ENCODE peak calls at places on chromosomes 11 and 22, in six cellular contexts. U is uterus, Y is fibroblast of villous mesenchyme, T is AG04450, G is tibial nerve, I is ovary. H is an unnamed sample.

GRCh38 chr11:124758355-124759267 is 3.5 kb downstream of the ESAM start:
- DNase-seq in U (no peak), Y (peak), G (peak), T (no peak), I (peak), H (peak)

GRCh38 chr11:24496371-24496727 is 504 bp upstream of the LUZP2 start:
- DNase-seq in T (no peak), Y (no peak), G (no peak), I (no peak), U (no peak), H (no peak)

GRCh38 chr22:46754110-46754799 is 8.2 kb upstream of the TBC1D22A start:
- DNase-seq in Y (peak), I (peak), U (peak), T (peak), G (peak), H (peak)

GRCh38 chr11:40292636-40293585 is 1166.5 kb downstream of the LRRC4C start:
- DNase-seq in Y (no peak), I (no peak), G (no peak), U (peak), T (no peak), H (no peak)

GRCh38 chr11:120303004-120303637 is 22.0 kb upstream of the TLCD5 start:
- DNase-seq in G (peak), Y (peak), U (peak), T (peak), I (peak), H (peak)

GRCh38 chr11:80586464-80586863 is 1145.6 kb upstream of the TENM4 start:
- DNase-seq in U (no peak), G (no peak), T (no peak), I (no peak), Y (no peak), H (no peak)

GRCh38 chr11:38710262-38710661 is 2112.2 kb upstream of the RAG2 start:
- DNase-seq in G (no peak), U (no peak), I (no peak), Y (no peak), T (no peak), H (no peak)

GRCh38 chr22:38397189-38398097 is 57.6 kb downstream of the KCNJ4 start:
- DNase-seq in G (peak), Y (peak), T (no peak), I (peak), U (peak), H (peak)

GRCh38 chr11:24043842-24044241 is 453.0 kb upstream of the LUZP2 start:
- DNase-seq in I (no peak), Y (no peak), T (no peak), G (no peak), U (no peak), H (no peak)

GRCh38 chr22:28029962-28030361 is 110.9 kb upstream of the PITPNB start:
- DNase-seq in U (no peak), G (no peak), T (no peak), Y (no peak), I (no peak), H (no peak)

GRCh38 chr11:37972691-37973090 is 1374.7 kb upstream of the RAG2 start:
- DNase-seq in G (no peak), I (no peak), U (no peak), Y (peak), T (no peak), H (no peak)

GRCh38 chr11:19437760-19438159 is 197.0 kb upstream of the E2F8 start:
- DNase-seq in G (no peak), Y (peak), T (peak), U (no peak), I (no peak), H (peak)

GRCh38 chr11:12143461-12144258 is 33.3 kb downstream of the MICAL2 start:
- DNase-seq in U (no peak), G (no peak), Y (peak), I (no peak), T (no peak), H (no peak)

GRCh38 chr22:46229701-46230100 is 20.4 kb downstream of the CDPF1 start:
- DNase-seq in Y (peak), I (no peak), T (no peak), G (no peak), U (no peak), H (peak)

GRCh38 chr22:35726933-35727332 is 9.3 kb downstream of the APOL5 start:
- DNase-seq in U (no peak), I (no peak), G (no peak), T (no peak), Y (no peak), H (no peak)

GRCh38 chr11:114832532-114833125 is 154.3 kb downstream of the NXPE2 start:
- DNase-seq in U (no peak), T (no peak), I (no peak), Y (no peak), G (no peak), H (no peak)

GRCh38 chr11:70498171-70498571 is 99.8 kb downstream of the CTTN start:
- DNase-seq in T (no peak), G (no peak), U (no peak), I (no peak), Y (no peak), H (no peak)

GRCh38 chr11:104918113-104918824 is 20.0 kb upstream of the CASP12 start:
- DNase-seq in G (no peak), U (no peak), Y (peak), I (no peak), T (peak), H (peak)

GRCh38 chr11:13440100-13440855 is 22.7 kb downstream of the BTBD10 start:
- DNase-seq in T (peak), I (peak), U (peak), Y (peak), G (no peak), H (peak)

GRCh38 chr22:19819911-19820879 is 34.5 kb downstream of the GNB1L start:
- DNase-seq in I (peak), T (no peak), Y (no peak), U (no peak), G (no peak), H (no peak)

GRCh38 chr11:95143106-95143681 is 53.5 kb downstream of the ENDOD1 start:
- DNase-seq in Y (no peak), T (peak), U (no peak), I (no peak), G (no peak), H (peak)

GRCh38 chr11:30414283-30414682 is 91.4 kb downstream of the ARL14EP start:
- DNase-seq in Y (no peak), G (no peak), I (no peak), U (no peak), T (no peak), H (no peak)

GRCh38 chr11:119470316-119471266 is 47.6 kb upstream of the THY1 start:
- DNase-seq in Y (peak), I (no peak), G (no peak), U (no peak), T (peak), H (peak)

GRCh38 chr22:48504519-48505140 is 1323.0 kb downstream of the BRD1 start:
- DNase-seq in U (no peak), Y (no peak), G (no peak), I (no peak), T (no peak), H (no peak)

GRCh38 chr11:58513747-58514367 is 6.0 kb upstream of the OR5B21 start:
- DNase-seq in Y (peak), U (no peak), I (no peak), T (peak), G (peak), H (peak)

GRCh38 chr11:117759305-117759704 is 37.7 kb downstream of the DSCAML1 start:
- DNase-seq in Y (no peak), I (no peak), T (no peak), G (no peak), U (no peak), H (no peak)

GRCh38 chr11:117766576-117766975 is 30.4 kb downstream of the DSCAML1 start:
- DNase-seq in I (no peak), G (no peak), Y (no peak), U (no peak), T (no peak), H (no peak)

GRCh38 chr11:117767071-117767470 is 29.9 kb downstream of the DSCAML1 start:
- DNase-seq in T (no peak), G (no peak), Y (no peak), U (no peak), I (no peak), H (no peak)

DNA sequence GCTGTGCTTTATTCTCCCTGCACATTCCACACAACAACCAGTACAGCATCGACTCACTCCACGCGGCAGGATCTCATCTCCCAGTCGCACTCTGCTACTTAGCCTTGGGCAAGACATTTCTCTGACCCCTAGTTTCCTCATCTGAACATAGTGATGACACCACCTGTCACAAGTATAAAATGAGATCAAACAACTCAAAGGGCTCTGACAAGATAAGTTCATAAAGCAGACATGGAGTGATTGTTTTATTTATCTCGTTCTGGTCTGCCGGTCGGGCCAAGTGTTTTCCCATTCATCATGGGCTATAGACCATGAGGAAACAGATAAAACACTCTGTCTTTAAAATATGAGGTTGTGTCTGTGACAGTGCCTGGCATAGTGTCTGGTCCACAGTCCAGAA is 35.0 kb downstream of the DSCAML1 start:
- DNase-seq in Y (no peak), T (no peak), U (no peak), G (no peak), I (no peak), H (no peak)
- TF ChIP-seq CTCF in Y (no peak), T (no peak), U (no peak), G (no peak), I (no peak), H (no peak)

GRCh38 chr11:130389315-130389935 is 39.0 kb downstream of the ADAMTS8 start:
- DNase-seq in G (no peak), U (no peak), Y (peak), I (no peak), T (no peak), H (no peak)
- H3K4me3 ChIP-seq in G (no peak), U (no peak), Y (no peak), I (no peak), T (no peak), H (no peak)

GRCh38 chr22:40557972-40558371 is 78.5 kb downstream of the MRTFA start:
- DNase-seq in I (no peak), G (no peak), U (no peak), T (no peak), Y (no peak), H (no peak)

GRCh38 chr22:40560551-40560950 is 76.0 kb downstream of the MRTFA start:
- DNase-seq in G (no peak), I (no peak), T (peak), U (no peak), Y (peak), H (peak)

GRCh38 chr22:40556641-40557040 is 79.9 kb downstream of the MRTFA start:
- DNase-seq in G (no peak), U (no peak), I (no peak), Y (no peak), T (no peak), H (no peak)

GRCh38 chr22:40560994-40561515 is 75.5 kb downstream of the MRTFA start:
- DNase-seq in U (no peak), T (no peak), I (no peak), Y (no peak), G (no peak), H (no peak)
- TF ChIP-seq CTCF in U (no peak), T (no peak), I (no peak), Y (no peak), G (no peak), H (no peak)

GRCh38 chr11:65554057-65554818 is 3.9 kb downstream of the LTBP3 start:
- DNase-seq in T (no peak), Y (no peak), G (no peak), I (no peak), U (no peak), H (no peak)

GRCh38 chr11:65552413-65552951 is 5.7 kb downstream of the LTBP3 start:
- DNase-seq in T (no peak), G (no peak), I (no peak), Y (no peak), U (no peak), H (no peak)

GRCh38 chr11:65554842-65555395 is 3.2 kb downstream of the LTBP3 start:
- DNase-seq in I (no peak), U (no peak), T (no peak), G (no peak), Y (no peak), H (no peak)

GRCh38 chr11:65551572-65552398 is 6.4 kb downstream of the LTBP3 start:
- DNase-seq in T (no peak), Y (peak), I (peak), G (no peak), U (no peak), H (no peak)

DNA sequence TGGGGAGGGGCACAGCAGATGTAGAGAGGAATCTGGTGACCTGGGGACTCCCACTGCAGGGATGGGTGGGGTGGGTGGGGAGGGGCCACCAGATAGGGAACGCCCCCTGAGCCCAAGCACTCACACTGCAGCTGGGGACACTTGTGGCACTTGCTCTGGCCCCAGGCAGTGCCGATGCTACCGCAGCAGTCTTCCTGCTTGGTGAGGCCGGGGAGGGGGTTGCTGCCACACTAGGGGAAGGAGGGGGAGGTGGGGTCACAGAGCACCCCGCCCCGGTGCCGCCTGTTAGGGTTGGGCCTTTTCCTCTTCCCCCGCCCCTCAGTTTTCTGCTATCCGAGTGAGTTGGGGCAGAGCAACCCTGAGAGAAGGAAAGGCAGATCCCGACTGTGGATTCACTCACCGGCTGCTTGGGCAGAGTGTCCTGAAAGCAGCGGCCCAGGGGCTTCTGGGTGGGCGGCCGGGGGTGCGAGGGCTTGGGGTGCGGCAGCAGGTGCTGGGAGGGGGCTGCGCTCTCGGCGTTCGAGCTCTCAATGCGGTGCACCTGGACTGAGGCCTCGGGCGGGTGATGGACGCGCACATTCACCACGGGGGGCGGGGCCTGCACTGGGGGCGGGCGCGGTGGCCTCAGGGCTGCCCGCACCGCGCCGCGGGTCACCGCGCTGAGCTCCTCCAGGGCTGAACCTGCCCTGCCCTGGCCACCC is 4.7 kb downstream of the LTBP3 start:
- DNase-seq in G (no peak), I (peak), Y (no peak), T (no peak), U (no peak), H (no peak)
- H3K4me3 ChIP-seq in G (no peak), I (no peak), Y (no peak), T (no peak), U (no peak), H (no peak)

DNA sequence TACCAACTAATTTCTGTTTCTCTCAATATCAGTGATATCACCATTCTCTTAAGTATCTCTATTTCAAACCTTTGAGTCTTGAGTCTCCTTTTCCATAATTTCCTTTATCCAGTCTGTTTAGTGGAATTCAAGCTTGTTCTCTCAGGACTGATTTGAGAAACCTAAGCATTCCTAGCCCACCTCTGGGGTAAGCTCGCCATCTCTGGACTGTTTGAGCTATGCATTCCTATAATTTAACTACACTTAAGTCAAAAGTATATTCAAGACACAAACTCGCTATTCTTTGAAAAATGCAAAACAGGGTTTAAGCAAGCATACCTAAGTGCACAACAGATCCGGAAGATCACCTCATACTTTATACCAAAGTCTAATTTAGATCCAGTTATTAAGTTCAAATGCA is 2.1 kb upstream of the DLAT start:
- DNase-seq in G (no peak), Y (no peak), I (no peak), T (no peak), U (no peak), H (no peak)
- TF ChIP-seq CTCF in G (no peak), Y (no peak), I (no peak), T (no peak), U (no peak), H (no peak)

DNA sequence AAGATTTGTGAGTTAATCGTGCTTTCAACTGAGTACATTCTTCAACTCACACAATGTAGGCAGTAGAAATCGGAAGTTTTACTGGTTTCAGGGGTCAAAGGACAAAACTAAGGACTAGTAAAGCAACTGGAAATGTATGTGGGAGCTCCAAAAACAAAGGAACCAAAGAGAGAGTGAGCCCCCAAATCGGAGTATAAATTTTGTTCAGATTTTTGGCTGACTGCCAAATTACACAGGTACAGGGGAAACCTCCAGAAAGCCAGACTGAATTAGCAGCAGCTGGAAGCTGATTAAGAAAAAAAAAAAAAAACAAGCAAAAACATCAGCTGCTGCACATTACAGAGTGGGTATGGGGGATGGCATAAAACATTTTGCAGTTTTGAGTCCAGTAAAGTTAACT is 75.2 kb upstream of the GNAZ start:
- DNase-seq in U (no peak), G (no peak), T (no peak), Y (no peak), I (no peak), H (no peak)
- H3K4me3 ChIP-seq in U (no peak), G (no peak), T (no peak), Y (no peak), I (no peak), H (no peak)

GRCh38 chr11:134596404-134596803 is 184.4 kb upstream of the B3GAT1 start:
- DNase-seq in G (no peak), T (no peak), Y (no peak), I (no peak), U (no peak), H (no peak)

GRCh38 chr11:134587345-134587744 is 175.3 kb upstream of the B3GAT1 start:
- DNase-seq in Y (no peak), U (no peak), G (no peak), T (no peak), I (no peak), H (no peak)

GRCh38 chr11:134597452-134597851 is 185.4 kb upstream of the B3GAT1 start:
- DNase-seq in U (no peak), I (no peak), Y (no peak), T (no peak), G (no peak), H (no peak)

GRCh38 chr11:134589155-134589554 is 177.1 kb upstream of the B3GAT1 start:
- DNase-seq in T (no peak), I (no peak), U (no peak), G (no peak), Y (no peak), H (no peak)

DNA sequence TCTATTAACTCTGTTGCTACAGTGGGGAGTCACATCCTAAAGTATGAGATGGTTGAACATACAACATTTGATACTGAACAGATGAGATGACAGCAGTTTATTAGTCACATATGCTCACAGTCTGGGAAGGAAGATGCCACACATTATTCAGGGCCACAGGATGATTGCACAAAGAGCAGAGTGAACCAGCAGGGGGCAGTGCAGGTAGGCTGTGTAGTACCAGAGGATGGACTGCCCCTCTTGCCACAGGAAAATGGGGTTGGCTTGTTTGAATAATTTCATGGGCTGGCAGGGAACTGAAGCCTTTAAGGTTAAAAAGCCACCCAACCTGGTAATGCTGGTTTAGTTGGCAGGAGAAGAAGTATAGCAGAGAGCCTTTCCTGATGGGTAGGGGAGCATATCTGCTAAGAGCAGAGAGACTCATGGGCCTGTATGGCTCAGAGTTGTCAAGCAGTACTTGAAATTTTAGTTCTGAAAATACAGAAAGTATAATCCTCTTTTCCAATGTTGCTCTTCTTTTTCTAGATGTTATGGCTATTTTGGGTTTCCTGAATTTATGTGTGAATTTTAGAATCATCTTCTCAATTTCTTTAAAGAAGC is 180.4 kb upstream of the B3GAT1 start:
- DNase-seq in G (no peak), Y (peak), I (no peak), T (no peak), U (no peak), H (no peak)
- TF ChIP-seq CTCF in G (no peak), Y (peak), I (no peak), T (no peak), U (no peak), H (no peak)

GRCh38 chr11:2532704-2533641 is 88.2 kb downstream of the KCNQ1 start:
- DNase-seq in U (peak), I (peak), T (peak), G (peak), Y (peak), H (peak)
- H3K4me3 ChIP-seq in U (no peak), I (peak), T (peak), G (no peak), Y (peak), H (peak)

H was measured in AG10803.